ENCODE peak calls at places on chromosomes 5 and 9, in six cellular contexts. V is Calu3; X is A549; I is CD4-positive, CD25-positive, alpha-beta regulatory T cell; N is activated CD4-positive, alpha-beta T cell treated with anti-CD3 and anti-CD28 coated beads, Interleukin-2, amount 50 U/mL, for 4 hours; O is head of caudate nucleus. Z is an unnamed sample.

GRCh38 chr5:38715671-38716070 is 130.1 kb upstream of the OSMR start:
- DNase-seq in V (peak), O (peak), X (peak), I (no peak), N (no peak), Z (peak)

GRCh38 chr9:78601957-78602565 is 305.1 kb downstream of the PSAT1 start:
- DNase-seq in N (no peak), V (peak), X (peak), O (peak), I (peak), Z (peak)

GRCh38 chr9:123399803-123400378 is 43.9 kb downstream of the CRB2 start:
- DNase-seq in V (peak), I (no peak), O (no peak), X (peak), N (no peak), Z (peak)

GRCh38 chr5:1772634-1773033 is 27.0 kb downstream of the MRPL36 start:
- DNase-seq in V (no peak), X (peak), I (peak), O (no peak), N (no peak), Z (no peak)

GRCh38 chr5:61652916-61653315 is 320.9 kb downstream of the ZSWIM6 start:
- DNase-seq in N (no peak), X (no peak), V (no peak), O (no peak), I (no peak), Z (no peak)

GRCh38 chr5:38329132-38329715 is 70.9 kb downstream of the EGFLAM start:
- DNase-seq in I (no peak), V (peak), N (no peak), X (peak), O (no peak), Z (peak)

GRCh38 chr5:157247267-157247666 is 18.7 kb upstream of the CYFIP2 start:
- DNase-seq in X (no peak), I (no peak), V (no peak), N (no peak), O (no peak), Z (no peak)

GRCh38 chr5:114789773-114790402 is 379.8 kb downstream of the TRIM36 start:
- DNase-seq in O (no peak), N (no peak), I (peak), X (peak), V (no peak), Z (peak)

GRCh38 chr5:65102826-65103673 is 334.3 kb downstream of the CWC27 start:
- DNase-seq in O (no peak), X (peak), N (peak), I (peak), V (peak), Z (peak)

GRCh38 chr5:131418846-131419245 is 155.0 kb downstream of the CDC42SE2 start:
- DNase-seq in V (no peak), O (no peak), I (no peak), X (no peak), N (no peak), Z (no peak)

GRCh38 chr5:946720-947625 is 54.3 kb downstream of the TRIP13 start:
- DNase-seq in N (no peak), X (no peak), I (no peak), O (no peak), V (no peak), Z (no peak)

GRCh38 chr5:138623053-138623452 is 47.9 kb upstream of the HSPA9 start:
- DNase-seq in N (no peak), V (no peak), I (no peak), O (no peak), X (no peak), Z (no peak)

GRCh38 chr5:42274913-42275312 is 148.3 kb upstream of the GHR start:
- DNase-seq in N (no peak), O (no peak), X (no peak), I (no peak), V (no peak), Z (no peak)

GRCh38 chr5:156182174-156182967 is 144.6 kb upstream of the SGCD start:
- DNase-seq in O (no peak), I (no peak), X (peak), N (no peak), V (no peak), Z (no peak)

GRCh38 chr5:37714756-37715155 is 125.1 kb downstream of the GDNF start:
- DNase-seq in X (no peak), O (no peak), V (no peak), N (no peak), I (no peak), Z (no peak)

GRCh38 chr5:68315679-68316271 is 100.2 kb downstream of the PIK3R1 start:
- DNase-seq in N (peak), V (peak), X (no peak), I (peak), O (no peak), Z (no peak)

GRCh38 chr5:93622240-93622885 is 39.3 kb downstream of the NR2F1 start:
- DNase-seq in O (peak), V (no peak), X (peak), I (peak), N (no peak), Z (peak)

GRCh38 chr9:108727580-108728056 is 128.2 kb downstream of the ACTL7B start:
- DNase-seq in I (no peak), X (no peak), N (no peak), O (peak), V (no peak), Z (no peak)

GRCh38 chr9:105309531-105309931 is 65.1 kb downstream of the SLC44A1 start:
- DNase-seq in N (no peak), V (no peak), X (no peak), O (peak), I (no peak), Z (no peak)

GRCh38 chr5:10266839-10267238 is 16.8 kb downstream of the CCT5 start:
- DNase-seq in N (no peak), X (no peak), I (no peak), V (no peak), O (no peak), Z (no peak)

GRCh38 chr9:136049451-136050265 is 45.4 kb downstream of the NACC2 start:
- DNase-seq in N (no peak), X (no peak), V (no peak), I (no peak), O (peak), Z (no peak)

GRCh38 chr9:87425202-87425601 is 72.5 kb upstream of the DAPK1 start:
- DNase-seq in V (no peak), N (no peak), O (no peak), X (no peak), I (no peak), Z (no peak)

GRCh38 chr5:177067491-177067890 is 19.2 kb upstream of the FGFR4 start:
- DNase-seq in N (no peak), O (no peak), V (no peak), I (no peak), X (no peak), Z (no peak)

GRCh38 chr9:123689701-123690428 is 240.1 kb downstream of the DENND1A start:
- DNase-seq in O (no peak), X (no peak), V (no peak), N (no peak), I (no peak), Z (no peak)

Z was measured in neural progenitor cell.